ENCODE peak calls at places on chromosomes 12 and 14, in seven cellular contexts. G is HFF-Myc, J is GM10248, S is fibroblast of lung, R is endodermal cell, A is heart left ventricle, E is GM12865. K is an unnamed sample.

GRCh38 chr12:6423267-6424007 is 21.3 kb upstream of the CD27 start:
- DNase-seq in A (peak), J (peak), E (peak), R (peak), S (peak), G (peak), K (peak)

GRCh38 chr12:112126000-112126431 is 656 bp downstream of the TRAFD1 start:
- DNase-seq in E (no peak), S (no peak), A (peak), R (peak), G (no peak), J (peak), K (peak)

GRCh38 chr12:45547132-45547531 is 182.4 kb upstream of the ARID2 start:
- DNase-seq in J (no peak), R (peak), S (no peak), E (no peak), A (no peak), G (no peak), K (no peak)

GRCh38 chr12:241266-241665 is 21.4 kb downstream of the SLC6A13 start:
- DNase-seq in A (no peak), J (no peak), S (no peak), E (no peak), R (no peak), G (no peak), K (no peak)

GRCh38 chr14:77027538-77028383 is 747 bp downstream of the IRF2BPL start:
- DNase-seq in R (peak), G (no peak), S (peak), A (peak), E (peak), J (peak), K (peak)

GRCh38 chr14:52551696-52552062 is 626 bp downstream of the TXNDC16 start:
- DNase-seq in S (peak), J (peak), E (peak), A (no peak), G (peak), R (no peak), K (peak)

GRCh38 chr12:84857809-84858208 is 54.8 kb downstream of the SLC6A15 start:
- DNase-seq in R (no peak), J (no peak), G (no peak), S (no peak), A (no peak), E (no peak), K (no peak)

GRCh38 chr14:58055497-58055896 is 96.5 kb downstream of the ARMH4 start:
- DNase-seq in R (no peak), J (no peak), G (no peak), S (no peak), E (no peak), A (no peak), K (no peak)

GRCh38 chr12:12357697-12358476 is 1.0 kb downstream of the BORCS5 start:
- DNase-seq in A (no peak), G (no peak), E (peak), R (peak), S (no peak), J (peak), K (peak)

GRCh38 chr14:34075095-34075744 is 124.3 kb upstream of the EGLN3 start:
- DNase-seq in J (no peak), E (peak), S (no peak), A (no peak), G (no peak), R (no peak), K (no peak)

GRCh38 chr12:31804185-31804504 is 75.3 kb upstream of the AMN1 start:
- DNase-seq in A (no peak), J (peak), R (no peak), S (no peak), G (no peak), E (peak), K (no peak)

GRCh38 chr12:2737656-2738241 is 57.0 kb upstream of the FKBP4 start:
- DNase-seq in A (no peak), J (no peak), S (no peak), G (no peak), R (no peak), E (no peak), K (no peak)

GRCh38 chr12:27971606-27972005 is 927 bp downstream of the PTHLH start:
- DNase-seq in G (no peak), E (no peak), A (no peak), S (no peak), R (no peak), J (no peak), K (no peak)

GRCh38 chr12:110733089-110733715 is 9.5 kb downstream of the PPP1CC start:
- DNase-seq in E (no peak), G (no peak), R (peak), J (no peak), A (no peak), S (peak), K (no peak)

GRCh38 chr14:57962293-57962996 is 96.6 kb upstream of the SLC35F4 start:
- DNase-seq in E (no peak), S (no peak), J (no peak), R (peak), G (no peak), A (no peak), K (no peak)

GRCh38 chr12:52735816-52736632 is 32.7 kb upstream of the KRT77 start:
- DNase-seq in G (no peak), A (no peak), R (no peak), J (no peak), S (no peak), E (no peak), K (no peak)

GRCh38 chr14:74973003-74973614 is 17.7 kb upstream of the PGF start:
- DNase-seq in E (peak), S (no peak), G (no peak), J (no peak), A (peak), R (peak), K (peak)

GRCh38 chr14:68173227-68173972 is 353.8 kb downstream of the RAD51B start:
- DNase-seq in E (no peak), J (no peak), R (no peak), S (peak), G (no peak), A (no peak), K (no peak)

GRCh38 chr14:24938593-24938992 is 111.4 kb downstream of the STXBP6 start:
- DNase-seq in S (no peak), R (no peak), G (no peak), E (no peak), A (no peak), J (no peak), K (no peak)

GRCh38 chr14:22313172-22313801 is 275.7 kb downstream of the DAD1 start:
- DNase-seq in G (no peak), R (no peak), A (no peak), S (no peak), E (no peak), J (no peak), K (no peak)

GRCh38 chr12:110677206-110677911 is 11.6 kb downstream of the HVCN1 start:
- DNase-seq in R (peak), G (no peak), S (no peak), E (peak), A (no peak), J (peak), K (peak)

GRCh38 chr12:19506497-19506896 is 67.2 kb downstream of the AEBP2 start:
- DNase-seq in A (no peak), R (no peak), G (no peak), E (no peak), J (no peak), S (no peak), K (no peak)

DNA sequence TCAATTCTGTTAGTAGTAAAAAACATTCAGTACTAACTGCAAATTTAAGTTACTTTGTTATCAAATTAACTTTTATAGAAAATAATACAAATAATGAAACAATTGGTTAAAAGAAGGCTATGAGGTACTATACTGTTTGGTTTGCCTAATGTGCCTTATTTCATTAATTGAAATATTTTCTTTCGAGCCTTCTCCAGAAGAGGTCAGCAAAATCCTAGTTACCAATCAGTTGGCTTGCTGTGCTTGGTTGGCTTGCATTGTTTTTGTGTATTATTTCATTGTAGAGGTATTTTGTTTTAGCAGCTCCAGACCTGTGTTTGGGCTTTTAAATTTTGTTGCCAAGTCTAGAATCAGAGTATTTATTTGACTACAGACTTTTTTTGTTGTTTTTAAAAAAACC is 68.5 kb downstream of the AEBP2 start:
- DNase-seq in A (no peak), S (peak), J (no peak), G (peak), R (no peak), E (no peak), K (no peak)
- TF ChIP-seq CTCF in A (peak), S (peak), J (no peak), G (no peak), R (peak), E (no peak), K (no peak)

DNA sequence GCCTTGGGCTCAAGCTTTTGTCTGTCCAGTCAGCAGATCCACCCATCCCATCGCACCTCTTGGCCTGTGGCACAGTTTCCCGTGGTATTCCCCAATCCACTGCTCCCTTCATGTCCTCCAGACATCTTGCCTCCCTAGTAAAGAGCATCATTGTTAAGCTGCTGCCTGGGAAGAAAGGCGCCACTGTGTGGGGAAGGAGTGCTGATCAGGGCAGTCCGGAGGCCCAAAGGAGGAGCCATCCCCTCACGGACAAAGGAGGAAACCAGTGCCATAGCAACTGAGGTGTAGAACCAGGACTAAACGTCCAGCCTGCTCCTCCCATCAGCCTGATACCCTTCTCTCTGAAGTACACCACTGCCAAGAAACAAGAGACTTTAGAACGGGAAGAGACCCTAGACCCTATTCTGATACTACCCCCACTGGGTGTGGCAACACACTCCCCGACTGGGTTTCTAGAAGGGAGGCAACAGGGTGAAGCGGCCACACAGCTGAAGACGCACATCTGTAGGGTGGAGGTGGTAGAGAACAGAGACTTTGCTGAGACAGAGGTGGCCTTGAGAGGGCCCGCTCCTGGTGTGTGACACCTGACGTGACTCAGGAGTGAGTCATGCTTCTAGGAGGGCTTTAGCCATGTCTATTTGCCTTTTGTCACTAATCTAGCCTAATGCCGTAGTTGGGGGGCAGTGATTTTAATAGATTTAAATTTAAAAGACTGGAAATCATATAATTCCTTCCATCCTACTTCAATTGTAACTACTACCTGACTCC is 185.0 kb downstream of the DPF3 start:
- DNase-seq in R (peak), E (no peak), G (no peak), A (no peak), J (no peak), S (no peak), K (peak)
- TF ChIP-seq CTCF in R (peak), E (no peak), G (no peak), A (no peak), J (no peak), S (no peak), K (no peak)

GRCh38 chr12:118119449-118119879 is 15.7 kb upstream of the VSIG10 start:
- DNase-seq in E (no peak), S (no peak), J (no peak), G (no peak), R (peak), A (no peak), K (no peak)
- TF ChIP-seq CTCF in E (no peak), S (no peak), J (no peak), G (no peak), R (peak), A (no peak), K (no peak)

DNA sequence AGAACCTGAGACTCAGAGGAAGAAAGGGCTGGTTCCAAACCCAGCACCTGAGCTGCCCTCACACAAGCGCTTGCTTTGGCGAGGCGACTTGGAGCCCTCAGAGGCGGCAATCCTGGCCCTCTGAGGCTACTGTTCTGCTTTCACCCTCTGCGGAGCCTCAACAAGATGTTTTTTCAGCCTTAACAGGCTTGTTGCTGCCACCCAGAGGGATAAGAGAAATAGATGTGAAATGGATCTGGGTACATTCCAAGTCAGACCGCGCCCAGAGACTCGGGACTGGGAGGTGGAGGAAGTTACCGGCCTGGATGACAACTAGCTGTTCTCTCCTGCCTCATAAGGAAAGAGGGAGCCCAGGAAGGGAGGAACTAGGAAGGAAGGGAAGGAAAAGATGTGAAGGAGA is 89.6 kb downstream of the TTC7B start:
- DNase-seq in G (peak), S (peak), J (no peak), A (no peak), R (peak), E (no peak), K (no peak)
- TF ChIP-seq CTCF in G (no peak), S (peak), J (no peak), A (no peak), R (peak), E (no peak), K (no peak)

GRCh38 chr14:66254066-66254465 is 232.1 kb upstream of the CCDC196 start:
- DNase-seq in S (no peak), G (no peak), A (no peak), R (no peak), E (no peak), J (no peak), K (no peak)
- TF ChIP-seq CTCF in S (no peak), G (no peak), A (no peak), R (no peak), E (no peak), J (no peak), K (no peak)

GRCh38 chr12:43294881-43295280 is 257.1 kb downstream of the ADAMTS20 start:
- DNase-seq in J (no peak), G (no peak), R (no peak), A (no peak), S (peak), E (no peak), K (no peak)
- TF ChIP-seq CTCF in J (no peak), G (no peak), R (no peak), A (no peak), S (no peak), E (no peak), K (no peak)

DNA sequence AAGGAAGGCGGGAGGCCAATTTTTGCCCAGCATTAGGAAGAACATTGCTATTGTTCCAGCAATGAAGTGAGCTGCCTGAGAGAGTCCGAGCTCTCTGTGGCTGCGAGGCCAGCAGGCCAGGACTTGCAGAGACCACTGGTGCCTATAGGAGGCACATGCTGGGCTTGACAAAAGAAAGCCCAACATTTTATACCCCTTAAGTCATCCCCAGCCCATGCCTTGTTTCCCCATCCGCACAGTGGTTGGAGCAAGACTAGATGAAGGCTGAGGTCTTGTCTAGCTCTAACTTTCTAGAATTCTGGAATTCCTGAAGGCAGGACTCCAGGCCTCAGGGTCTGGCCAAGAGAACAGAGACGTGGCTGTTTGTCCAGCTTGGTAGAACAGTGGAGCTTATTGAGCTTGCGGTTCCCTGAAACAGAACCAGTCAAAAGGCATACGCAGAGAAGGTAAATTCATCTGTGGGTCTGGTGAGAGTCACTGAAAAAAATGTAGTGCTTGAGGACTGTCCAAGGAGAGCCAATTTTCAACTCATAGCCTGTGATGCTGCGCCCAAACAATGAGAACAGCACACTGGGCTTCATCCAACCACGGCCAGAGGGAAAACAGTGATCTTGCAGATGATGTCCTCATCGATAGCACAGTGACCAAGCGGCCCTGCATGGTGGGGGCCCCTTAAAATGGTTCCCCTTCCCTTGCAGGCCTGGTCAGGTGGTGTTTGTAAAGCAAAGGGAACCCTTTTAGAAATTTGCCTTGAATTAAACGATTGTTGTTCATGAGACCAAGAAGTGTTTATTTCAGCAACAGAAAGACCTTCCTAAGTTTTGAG is 27.1 kb upstream of the COL2A1 start:
- DNase-seq in J (no peak), G (no peak), R (peak), S (no peak), E (no peak), A (no peak), K (no peak)
- TF ChIP-seq CTCF in J (no peak), G (no peak), R (peak), S (no peak), E (no peak), A (no peak), K (no peak)

K was measured in activated CD8-positive, alpha-beta T cell treated with anti-CD3 and anti-CD28 coated beads for 36 hours.